ENCODE peak calls at places on chromosomes 7 and 10, in five cellular contexts. W, D, J, B and X are unnamed samples.
A peak's percentile ranks its signal among the peaks of the same experiment; 100 is the strongest.

GRCh38 chr10:132906836-132907235 is 35.5 kb downstream of the CFAP46 start:
- DNase-seq in W (no peak), D (no peak), J (no peak), B (no peak), X (no peak)

GRCh38 chr10:131002031-131002861 is 309.3 kb downstream of the TCERG1L start:
- DNase-seq in W (no peak), D (no peak), J (no peak), B (no peak), X (no peak)

GRCh38 chr10:126468876-126469643 is 80.8 kb upstream of the ADAM12 start:
- DNase-seq in W (no peak), D (no peak), J (peak; percentile 35), B (no peak), X (no peak)

GRCh38 chr7:2821842-2822507 is 22.1 kb downstream of the GNA12 start:
- DNase-seq in W (no peak), D (peak; percentile 87), J (peak; percentile 59), B (no peak), X (no peak)

GRCh38 chr10:69732147-69732825 is 69.4 kb upstream of the COL13A1 start:
- DNase-seq in W (no peak), D (no peak), J (no peak), B (no peak), X (no peak)

GRCh38 chr10:79192677-79193003 is 123.9 kb downstream of the ZMIZ1 start:
- DNase-seq in W (no peak), D (peak; percentile 79), J (no peak), B (no peak), X (no peak)

GRCh38 chr7:15862781-15863165 is 176.3 kb upstream of the MEOX2 start:
- DNase-seq in W (no peak), D (no peak), J (no peak), B (no peak), X (no peak)

GRCh38 chr10:16639457-16639856 is 117.8 kb upstream of the C1QL3 start:
- DNase-seq in W (no peak), D (no peak), J (no peak), B (no peak), X (no peak)

GRCh38 chr10:21889477-21890275 is 113.9 kb downstream of the DNAJC1 start:
- DNase-seq in W (no peak), D (no peak), J (no peak), B (no peak), X (no peak)

GRCh38 chr10:24944512-24945255 is 7.7 kb downstream of the PRTFDC1 start:
- DNase-seq in W (no peak), D (peak; percentile 81), J (no peak), B (no peak), X (no peak)

GRCh38 chr10:15069230-15069629 is 19.3 kb downstream of the ACBD7 start:
- DNase-seq in W (no peak), D (no peak), J (no peak), B (no peak), X (no peak)

GRCh38 chr10:119962837-119963236 is 70.3 kb downstream of the SEC23IP start:
- DNase-seq in W (no peak), D (no peak), J (no peak), B (no peak), X (no peak)